ENCODE peak calls at places on chromosome 7, in seven cellular contexts. One of them, this sample, is unnamed.

GRCh38 chr7:75900617-75901315 is 14.2 kb upstream of the POR start:
- DNase-seq in skeletal muscle cell: no peak
- DNase-seq in brain microvascular endothelial cell: no peak
- DNase-seq in naive thymus-derived CD8-positive, alpha-beta T cell: no peak
- DNase-seq in M059J: no peak
- DNase-seq in AG04450: no peak
- DNase-seq in RKO: no peak
- DNase-seq in this sample: no peak

GRCh38 chr7:33807779-33808482 is 97.4 kb upstream of the BMPER start:
- DNase-seq in skeletal muscle cell: peak; percentile 72
- DNase-seq in brain microvascular endothelial cell: peak; percentile 89
- DNase-seq in naive thymus-derived CD8-positive, alpha-beta T cell: no peak
- DNase-seq in M059J: peak; percentile 95
- DNase-seq in AG04450: no peak
- DNase-seq in RKO: peak; percentile 36
- DNase-seq in this sample: no peak

GRCh38 chr7:92417913-92418312 is 29.4 kb upstream of the GATAD1 start:
- DNase-seq in skeletal muscle cell: no peak
- DNase-seq in brain microvascular endothelial cell: no peak
- DNase-seq in naive thymus-derived CD8-positive, alpha-beta T cell: no peak
- DNase-seq in M059J: no peak
- DNase-seq in AG04450: no peak
- DNase-seq in RKO: no peak
- DNase-seq in this sample: no peak

GRCh38 chr7:154649015-154649414 is 353.9 kb downstream of the PAXIP1 start:
- DNase-seq in skeletal muscle cell: no peak
- DNase-seq in brain microvascular endothelial cell: no peak
- DNase-seq in naive thymus-derived CD8-positive, alpha-beta T cell: no peak
- DNase-seq in M059J: no peak
- DNase-seq in AG04450: no peak
- DNase-seq in RKO: no peak
- DNase-seq in this sample: no peak

GRCh38 chr7:66668677-66669076 is 40.0 kb downstream of the KCTD7 start:
- DNase-seq in skeletal muscle cell: no peak
- DNase-seq in brain microvascular endothelial cell: no peak
- DNase-seq in naive thymus-derived CD8-positive, alpha-beta T cell: no peak
- DNase-seq in M059J: no peak
- DNase-seq in AG04450: no peak
- DNase-seq in RKO: peak; percentile 17
- DNase-seq in this sample: no peak

GRCh38 chr7:13016633-13017324 is 329.3 kb downstream of the ARL4A start:
- DNase-seq in skeletal muscle cell: no peak
- DNase-seq in brain microvascular endothelial cell: no peak
- DNase-seq in naive thymus-derived CD8-positive, alpha-beta T cell: no peak
- DNase-seq in M059J: peak; percentile 11
- DNase-seq in AG04450: no peak
- DNase-seq in RKO: peak; percentile 8
- DNase-seq in this sample: no peak

GRCh38 chr7:74001150-74001494 is 26.9 kb upstream of the ELN start:
- DNase-seq in skeletal muscle cell: no peak
- DNase-seq in brain microvascular endothelial cell: no peak
- DNase-seq in naive thymus-derived CD8-positive, alpha-beta T cell: no peak
- DNase-seq in M059J: no peak
- DNase-seq in AG04450: no peak
- DNase-seq in RKO: no peak
- DNase-seq in this sample: no peak

GRCh38 chr7:69457912-69458491 is 140.3 kb upstream of the AUTS2 start:
- DNase-seq in skeletal muscle cell: peak; percentile 32
- DNase-seq in brain microvascular endothelial cell: no peak
- DNase-seq in naive thymus-derived CD8-positive, alpha-beta T cell: no peak
- DNase-seq in M059J: peak; percentile 77
- DNase-seq in AG04450: no peak
- DNase-seq in RKO: no peak
- DNase-seq in this sample: no peak

GRCh38 chr7:17506090-17506489 is 207.6 kb downstream of the AHR start:
- DNase-seq in skeletal muscle cell: no peak
- DNase-seq in brain microvascular endothelial cell: no peak
- DNase-seq in naive thymus-derived CD8-positive, alpha-beta T cell: no peak
- DNase-seq in M059J: peak; percentile 36
- DNase-seq in AG04450: no peak
- DNase-seq in RKO: no peak
- DNase-seq in this sample: no peak

GRCh38 chr7:89064831-89065230 is 269.3 kb upstream of the TEX47 start:
- DNase-seq in skeletal muscle cell: no peak
- DNase-seq in brain microvascular endothelial cell: no peak
- DNase-seq in naive thymus-derived CD8-positive, alpha-beta T cell: no peak
- DNase-seq in M059J: no peak
- DNase-seq in AG04450: no peak
- DNase-seq in RKO: no peak
- DNase-seq in this sample: no peak

GRCh38 chr7:147423875-147424274 is 1166.7 kb upstream of the C7orf33 start:
- DNase-seq in skeletal muscle cell: no peak
- DNase-seq in brain microvascular endothelial cell: no peak
- DNase-seq in naive thymus-derived CD8-positive, alpha-beta T cell: no peak
- DNase-seq in M059J: no peak
- DNase-seq in AG04450: no peak
- DNase-seq in RKO: no peak
- DNase-seq in this sample: no peak

GRCh38 chr7:90459888-90460287 is 9.6 kb upstream of the PTTG1IP2 start:
- DNase-seq in skeletal muscle cell: no peak
- DNase-seq in brain microvascular endothelial cell: no peak
- DNase-seq in naive thymus-derived CD8-positive, alpha-beta T cell: no peak
- DNase-seq in M059J: peak; percentile 10
- DNase-seq in AG04450: no peak
- DNase-seq in RKO: peak; percentile 40
- DNase-seq in this sample: no peak

GRCh38 chr7:46930336-46930735 is 651.6 kb downstream of the TNS3 start:
- DNase-seq in skeletal muscle cell: peak; percentile 95
- DNase-seq in brain microvascular endothelial cell: peak; percentile 96
- DNase-seq in naive thymus-derived CD8-positive, alpha-beta T cell: no peak
- DNase-seq in M059J: peak; percentile 97
- DNase-seq in AG04450: peak; percentile 83
- DNase-seq in RKO: peak; percentile 74
- DNase-seq in this sample: peak; percentile 69

GRCh38 chr7:13990319-13990983 is 985 bp upstream of the ETV1 start:
- DNase-seq in skeletal muscle cell: no peak
- DNase-seq in brain microvascular endothelial cell: peak; percentile 53
- DNase-seq in naive thymus-derived CD8-positive, alpha-beta T cell: no peak
- DNase-seq in M059J: peak; percentile 83
- DNase-seq in AG04450: no peak
- DNase-seq in RKO: peak; percentile 84
- DNase-seq in this sample: no peak

GRCh38 chr7:121304259-121304658 is 24.5 kb upstream of the WNT16 start:
- DNase-seq in skeletal muscle cell: no peak
- DNase-seq in brain microvascular endothelial cell: no peak
- DNase-seq in naive thymus-derived CD8-positive, alpha-beta T cell: no peak
- DNase-seq in M059J: no peak
- DNase-seq in AG04450: no peak
- DNase-seq in RKO: no peak
- DNase-seq in this sample: no peak

GRCh38 chr7:135079068-135079467 is 68.8 kb upstream of the TMEM140 start:
- DNase-seq in skeletal muscle cell: no peak
- DNase-seq in brain microvascular endothelial cell: no peak
- DNase-seq in naive thymus-derived CD8-positive, alpha-beta T cell: no peak
- DNase-seq in M059J: no peak
- DNase-seq in AG04450: no peak
- DNase-seq in RKO: no peak
- DNase-seq in this sample: no peak

GRCh38 chr7:2873146-2873545 is 29.0 kb upstream of the GNA12 start:
- DNase-seq in skeletal muscle cell: no peak
- DNase-seq in brain microvascular endothelial cell: no peak
- DNase-seq in naive thymus-derived CD8-positive, alpha-beta T cell: no peak
- DNase-seq in M059J: peak; percentile 39
- DNase-seq in AG04450: no peak
- DNase-seq in RKO: no peak
- DNase-seq in this sample: no peak

This sample was measured in brain pericyte.